ENCODE peak calls at places on chromosomes 12 and 14, in nine cellular contexts. One of them, this sample, is unnamed.

GRCh38 chr12:111067498-111067897 is 147.1 kb upstream of the MYL2 start:
- DNase-seq in esophagus squamous epithelium: no peak
- DNase-seq in CD8-positive, alpha-beta T cell: no peak
- DNase-seq in kidney: no peak
- DNase-seq in BE2C: no peak
- DNase-seq in mammary epithelial cell: no peak
- DNase-seq in endothelial cell of umbilical vein: no peak
- DNase-seq in mucosa of descending colon: no peak
- DNase-seq in neural crest cell: no peak
- DNase-seq in this sample: no peak

GRCh38 chr14:102050026-102050405 is 36.8 kb downstream of the HSP90AA1 start:
- DNase-seq in esophagus squamous epithelium: no peak
- DNase-seq in CD8-positive, alpha-beta T cell: no peak
- DNase-seq in kidney: no peak
- DNase-seq in BE2C: no peak
- DNase-seq in mammary epithelial cell: no peak
- DNase-seq in endothelial cell of umbilical vein: no peak
- DNase-seq in mucosa of descending colon: no peak
- DNase-seq in neural crest cell: no peak
- DNase-seq in this sample: no peak

GRCh38 chr12:39575498-39575875 is 44.1 kb downstream of the ABCD2 start:
- DNase-seq in esophagus squamous epithelium: no peak
- DNase-seq in CD8-positive, alpha-beta T cell: no peak
- DNase-seq in kidney: no peak
- DNase-seq in BE2C: no peak
- DNase-seq in mammary epithelial cell: no peak
- DNase-seq in endothelial cell of umbilical vein: no peak
- DNase-seq in mucosa of descending colon: no peak
- DNase-seq in neural crest cell: no peak
- DNase-seq in this sample: no peak

GRCh38 chr12:130606245-130606644 is 109.9 kb downstream of the RIMBP2 start:
- DNase-seq in esophagus squamous epithelium: no peak
- DNase-seq in CD8-positive, alpha-beta T cell: no peak
- DNase-seq in kidney: no peak
- DNase-seq in BE2C: no peak
- DNase-seq in mammary epithelial cell: no peak
- DNase-seq in endothelial cell of umbilical vein: no peak
- DNase-seq in mucosa of descending colon: no peak
- DNase-seq in neural crest cell: no peak
- DNase-seq in this sample: no peak

GRCh38 chr14:53032838-53033390 is 82.1 kb upstream of the FERMT2 start:
- DNase-seq in esophagus squamous epithelium: no peak
- DNase-seq in CD8-positive, alpha-beta T cell: no peak
- DNase-seq in kidney: no peak
- DNase-seq in BE2C: no peak
- DNase-seq in mammary epithelial cell: no peak
- DNase-seq in endothelial cell of umbilical vein: no peak
- DNase-seq in mucosa of descending colon: no peak
- DNase-seq in neural crest cell: no peak
- DNase-seq in this sample: no peak

GRCh38 chr14:35482994-35483515 is 50.9 kb upstream of the INSM2 start:
- DNase-seq in esophagus squamous epithelium: no peak
- DNase-seq in CD8-positive, alpha-beta T cell: no peak
- DNase-seq in kidney: no peak
- DNase-seq in BE2C: no peak
- DNase-seq in mammary epithelial cell: no peak
- DNase-seq in endothelial cell of umbilical vein: peak
- DNase-seq in mucosa of descending colon: no peak
- DNase-seq in neural crest cell: no peak
- DNase-seq in this sample: no peak

GRCh38 chr12:102349079-102349478 is 131.3 kb downstream of the IGF1 start:
- DNase-seq in esophagus squamous epithelium: no peak
- DNase-seq in CD8-positive, alpha-beta T cell: no peak
- DNase-seq in kidney: no peak
- DNase-seq in BE2C: no peak
- DNase-seq in mammary epithelial cell: no peak
- DNase-seq in endothelial cell of umbilical vein: no peak
- DNase-seq in mucosa of descending colon: no peak
- DNase-seq in neural crest cell: no peak
- DNase-seq in this sample: no peak

GRCh38 chr14:97266653-97267052 is 469.5 kb downstream of the VRK1 start:
- DNase-seq in esophagus squamous epithelium: no peak
- DNase-seq in CD8-positive, alpha-beta T cell: no peak
- DNase-seq in kidney: no peak
- DNase-seq in BE2C: no peak
- DNase-seq in mammary epithelial cell: no peak
- DNase-seq in endothelial cell of umbilical vein: no peak
- DNase-seq in mucosa of descending colon: no peak
- DNase-seq in neural crest cell: no peak
- DNase-seq in this sample: peak

GRCh38 chr12:28460420-28461130 is 270.3 kb downstream of the CCDC91 start:
- DNase-seq in esophagus squamous epithelium: no peak
- DNase-seq in CD8-positive, alpha-beta T cell: no peak
- DNase-seq in kidney: no peak
- DNase-seq in BE2C: no peak
- DNase-seq in mammary epithelial cell: no peak
- DNase-seq in endothelial cell of umbilical vein: no peak
- DNase-seq in mucosa of descending colon: no peak
- DNase-seq in neural crest cell: no peak
- DNase-seq in this sample: no peak

DNA sequence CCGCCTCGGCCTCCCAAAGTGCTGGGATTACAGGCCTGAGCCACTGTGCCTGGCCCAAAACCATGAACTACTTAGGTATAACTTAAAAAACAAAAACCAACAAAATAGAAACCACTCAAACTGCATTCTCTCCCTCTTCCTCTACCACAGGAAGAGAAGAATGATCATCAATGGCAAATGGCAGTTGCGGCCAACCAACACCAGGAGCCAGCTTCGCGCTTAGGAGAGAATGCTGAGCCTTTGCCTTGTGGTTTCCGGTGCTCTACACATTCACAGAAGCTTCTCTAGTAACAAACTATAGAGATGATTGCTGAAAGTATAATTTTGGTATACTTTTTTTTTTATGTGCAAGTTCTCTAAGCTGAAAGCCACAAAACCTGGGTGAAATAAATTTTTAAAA is 17.1 kb downstream of the CATSPERB start:
- DNase-seq in esophagus squamous epithelium: no peak
- DNase-seq in CD8-positive, alpha-beta T cell: peak
- DNase-seq in kidney: no peak
- DNase-seq in BE2C: no peak
- DNase-seq in mammary epithelial cell: no peak
- DNase-seq in endothelial cell of umbilical vein: no peak
- DNase-seq in mucosa of descending colon: peak
- DNase-seq in neural crest cell: no peak
- DNase-seq in this sample: no peak
- TF ChIP-seq CTCF in esophagus squamous epithelium: no peak
- TF ChIP-seq CTCF in CD8-positive, alpha-beta T cell: peak
- TF ChIP-seq CTCF in kidney: no peak
- TF ChIP-seq CTCF in BE2C: peak
- TF ChIP-seq CTCF in mammary epithelial cell: no peak
- TF ChIP-seq CTCF in endothelial cell of umbilical vein: no peak
- TF ChIP-seq CTCF in mucosa of descending colon: no peak
- TF ChIP-seq CTCF in neural crest cell: no peak
- TF ChIP-seq CTCF in this sample: peak

GRCh38 chr14:73524493-73524892 is 12.4 kb upstream of the ACOT1 start:
- DNase-seq in esophagus squamous epithelium: no peak
- DNase-seq in CD8-positive, alpha-beta T cell: no peak
- DNase-seq in kidney: no peak
- DNase-seq in BE2C: no peak
- DNase-seq in mammary epithelial cell: no peak
- DNase-seq in endothelial cell of umbilical vein: no peak
- DNase-seq in mucosa of descending colon: no peak
- DNase-seq in neural crest cell: no peak
- DNase-seq in this sample: no peak

GRCh38 chr14:73521229-73521628 is 15.7 kb upstream of the ACOT1 start:
- DNase-seq in esophagus squamous epithelium: no peak
- DNase-seq in CD8-positive, alpha-beta T cell: no peak
- DNase-seq in kidney: no peak
- DNase-seq in BE2C: no peak
- DNase-seq in mammary epithelial cell: no peak
- DNase-seq in endothelial cell of umbilical vein: no peak
- DNase-seq in mucosa of descending colon: no peak
- DNase-seq in neural crest cell: no peak
- DNase-seq in this sample: no peak

DNA sequence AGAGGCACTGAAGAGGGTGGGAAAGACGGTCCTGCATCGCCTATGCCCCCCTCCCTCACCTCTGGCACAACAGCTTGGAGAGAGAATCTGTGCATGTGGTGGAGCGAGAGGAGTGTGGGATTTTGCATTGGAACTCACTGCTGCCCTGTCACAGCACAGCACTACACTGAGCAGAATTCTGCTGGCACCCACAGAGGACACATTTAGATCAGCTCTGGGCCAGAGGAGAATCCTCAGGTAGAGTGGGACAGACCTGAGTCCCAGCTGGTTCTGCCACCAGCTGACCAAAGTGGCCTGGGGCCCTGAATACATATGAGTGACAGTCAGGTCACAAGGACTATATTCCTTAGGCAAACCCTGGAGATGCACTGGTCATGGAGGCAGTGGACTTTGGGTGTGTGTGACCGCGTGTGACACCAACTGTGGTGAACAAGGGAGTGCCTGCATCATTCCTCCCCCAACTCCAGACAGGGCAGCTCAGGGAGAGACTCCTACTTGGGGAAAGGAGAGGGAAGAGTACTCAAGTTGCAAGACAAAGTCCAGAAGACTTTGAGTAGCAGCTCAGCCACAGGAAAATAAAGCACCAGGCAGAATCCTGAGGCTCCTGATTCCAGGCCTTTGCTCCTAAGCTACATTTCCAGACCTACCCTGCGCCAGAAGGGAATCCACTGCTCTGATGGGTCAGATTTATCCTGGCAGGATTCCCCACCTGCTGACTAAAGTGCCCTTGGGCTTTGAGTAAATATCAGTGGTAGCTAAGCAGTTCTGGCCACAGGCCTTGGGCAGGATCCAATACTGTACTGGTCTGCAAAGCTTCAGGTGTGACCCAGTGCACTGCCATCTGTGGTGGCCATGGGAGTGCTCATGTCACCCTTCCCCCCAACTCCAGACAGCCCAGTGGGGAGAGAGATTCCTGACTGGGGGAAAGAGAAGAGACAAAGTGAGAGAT is 10.6 kb upstream of the ACOT1 start:
- DNase-seq in esophagus squamous epithelium: no peak
- DNase-seq in CD8-positive, alpha-beta T cell: no peak
- DNase-seq in kidney: no peak
- DNase-seq in BE2C: peak
- DNase-seq in mammary epithelial cell: peak
- DNase-seq in endothelial cell of umbilical vein: no peak
- DNase-seq in mucosa of descending colon: no peak
- DNase-seq in neural crest cell: no peak
- DNase-seq in this sample: no peak
- TF ChIP-seq CTCF in esophagus squamous epithelium: no peak
- TF ChIP-seq CTCF in CD8-positive, alpha-beta T cell: no peak
- TF ChIP-seq CTCF in kidney: no peak
- TF ChIP-seq CTCF in BE2C: no peak
- TF ChIP-seq CTCF in mammary epithelial cell: no peak
- TF ChIP-seq CTCF in endothelial cell of umbilical vein: no peak
- TF ChIP-seq CTCF in mucosa of descending colon: no peak
- TF ChIP-seq CTCF in neural crest cell: no peak
- TF ChIP-seq CTCF in this sample: no peak

GRCh38 chr14:22836301-22837058 is at the start of gene MMP14:
- DNase-seq in esophagus squamous epithelium: no peak
- DNase-seq in CD8-positive, alpha-beta T cell: no peak
- DNase-seq in kidney: peak
- DNase-seq in BE2C: no peak
- DNase-seq in mammary epithelial cell: peak
- DNase-seq in endothelial cell of umbilical vein: peak
- DNase-seq in mucosa of descending colon: peak
- DNase-seq in neural crest cell: peak
- DNase-seq in this sample: no peak
- TF ChIP-seq CTCF in esophagus squamous epithelium: peak
- TF ChIP-seq CTCF in CD8-positive, alpha-beta T cell: no peak
- TF ChIP-seq CTCF in kidney: peak
- TF ChIP-seq CTCF in BE2C: peak
- TF ChIP-seq CTCF in mammary epithelial cell: no peak
- TF ChIP-seq CTCF in endothelial cell of umbilical vein: peak
- TF ChIP-seq CTCF in mucosa of descending colon: no peak
- TF ChIP-seq CTCF in neural crest cell: peak
- TF ChIP-seq CTCF in this sample: peak

GRCh38 chr12:47164116-47164515 is 84.4 kb upstream of the AMIGO2 start:
- DNase-seq in esophagus squamous epithelium: no peak
- DNase-seq in CD8-positive, alpha-beta T cell: no peak
- DNase-seq in kidney: no peak
- DNase-seq in BE2C: no peak
- DNase-seq in mammary epithelial cell: no peak
- DNase-seq in endothelial cell of umbilical vein: no peak
- DNase-seq in mucosa of descending colon: no peak
- DNase-seq in neural crest cell: no peak
- DNase-seq in this sample: no peak

GRCh38 chr12:47165934-47166333 is 86.2 kb upstream of the AMIGO2 start:
- DNase-seq in esophagus squamous epithelium: no peak
- DNase-seq in CD8-positive, alpha-beta T cell: no peak
- DNase-seq in kidney: no peak
- DNase-seq in BE2C: no peak
- DNase-seq in mammary epithelial cell: no peak
- DNase-seq in endothelial cell of umbilical vein: no peak
- DNase-seq in mucosa of descending colon: no peak
- DNase-seq in neural crest cell: no peak
- DNase-seq in this sample: no peak

GRCh38 chr12:47160296-47161244 is 80.8 kb upstream of the AMIGO2 start:
- DNase-seq in esophagus squamous epithelium: no peak
- DNase-seq in CD8-positive, alpha-beta T cell: no peak
- DNase-seq in kidney: no peak
- DNase-seq in BE2C: no peak
- DNase-seq in mammary epithelial cell: no peak
- DNase-seq in endothelial cell of umbilical vein: no peak
- DNase-seq in mucosa of descending colon: no peak
- DNase-seq in neural crest cell: no peak
- DNase-seq in this sample: no peak

GRCh38 chr12:47166365-47166764 is 86.6 kb upstream of the AMIGO2 start:
- DNase-seq in esophagus squamous epithelium: no peak
- DNase-seq in CD8-positive, alpha-beta T cell: no peak
- DNase-seq in kidney: no peak
- DNase-seq in BE2C: no peak
- DNase-seq in mammary epithelial cell: no peak
- DNase-seq in endothelial cell of umbilical vein: no peak
- DNase-seq in mucosa of descending colon: no peak
- DNase-seq in neural crest cell: no peak
- DNase-seq in this sample: no peak

DNA sequence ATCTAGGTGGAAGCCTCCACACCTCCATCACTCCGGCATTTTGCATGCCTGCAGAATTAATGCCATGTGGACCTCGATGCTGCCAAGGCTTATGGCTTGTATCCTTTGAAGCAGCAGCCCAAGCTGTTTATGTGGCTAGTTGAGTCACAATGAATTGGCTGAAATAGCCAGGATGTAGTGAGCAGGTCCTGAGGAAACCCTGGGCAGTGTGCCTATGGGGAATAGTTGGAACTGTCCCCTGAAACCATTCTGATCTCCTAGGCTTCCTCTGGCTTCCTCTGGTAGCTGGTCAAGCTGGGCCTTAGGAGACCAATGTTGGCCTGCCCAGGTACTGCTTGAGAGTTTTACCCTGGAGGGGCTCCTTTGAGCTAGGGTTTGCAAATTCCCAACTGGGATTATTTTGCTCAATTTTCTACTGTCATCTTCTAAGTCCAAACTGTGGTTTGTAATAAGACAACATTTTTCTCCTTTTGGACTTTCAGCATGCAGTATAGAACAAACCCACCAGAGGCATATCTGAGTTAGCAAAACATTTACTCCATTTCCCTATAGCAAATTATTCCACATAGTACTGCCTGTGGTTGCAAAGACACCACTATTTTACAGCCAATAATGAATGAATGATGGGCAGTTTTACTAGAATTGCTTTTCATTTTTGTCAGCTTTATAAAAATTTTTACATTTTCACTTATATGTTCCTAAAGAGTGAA is 85.1 kb upstream of the AMIGO2 start:
- DNase-seq in esophagus squamous epithelium: no peak
- DNase-seq in CD8-positive, alpha-beta T cell: no peak
- DNase-seq in kidney: no peak
- DNase-seq in BE2C: no peak
- DNase-seq in mammary epithelial cell: no peak
- DNase-seq in endothelial cell of umbilical vein: no peak
- DNase-seq in mucosa of descending colon: no peak
- DNase-seq in neural crest cell: no peak
- DNase-seq in this sample: no peak
- TF ChIP-seq CTCF in esophagus squamous epithelium: no peak
- TF ChIP-seq CTCF in CD8-positive, alpha-beta T cell: no peak
- TF ChIP-seq CTCF in kidney: no peak
- TF ChIP-seq CTCF in BE2C: no peak
- TF ChIP-seq CTCF in mammary epithelial cell: no peak
- TF ChIP-seq CTCF in endothelial cell of umbilical vein: no peak
- TF ChIP-seq CTCF in mucosa of descending colon: no peak
- TF ChIP-seq CTCF in neural crest cell: peak
- TF ChIP-seq CTCF in this sample: no peak